ENCODE peak calls at places on chromosomes 1 and 21, in seven cellular contexts. One of them, this sample, is unnamed.

GRCh38 chr1:200674838-200675587 is 5.3 kb upstream of the DDX59 start:
- DNase-seq in choroid plexus epithelial cell: no peak
- DNase-seq in AG09309: no peak
- DNase-seq in neural crest cell: no peak
- DNase-seq in right lobe of liver: no peak
- DNase-seq in Calu3: no peak
- DNase-seq in endodermal cell: no peak
- DNase-seq in this sample: no peak

GRCh38 chr1:67144696-67145095 is 9.9 kb upstream of the C1orf141 start:
- DNase-seq in Calu3: no peak
- DNase-seq in neural crest cell: no peak
- DNase-seq in endodermal cell: no peak
- DNase-seq in AG09309: no peak
- DNase-seq in right lobe of liver: no peak
- DNase-seq in choroid plexus epithelial cell: peak; percentile 39
- DNase-seq in this sample: no peak

GRCh38 chr1:1678581-1679380 is 13.8 kb downstream of the SLC35E2B start:
- DNase-seq in right lobe of liver: peak; percentile 89
- DNase-seq in endodermal cell: peak; percentile 78
- DNase-seq in neural crest cell: no peak
- DNase-seq in Calu3: peak; percentile 12
- DNase-seq in AG09309: no peak
- DNase-seq in choroid plexus epithelial cell: no peak
- DNase-seq in this sample: peak; percentile 49

GRCh38 chr1:40895601-40896000 is 33.4 kb upstream of the CITED4 start:
- DNase-seq in AG09309: no peak
- DNase-seq in choroid plexus epithelial cell: no peak
- DNase-seq in neural crest cell: no peak
- DNase-seq in Calu3: no peak
- DNase-seq in endodermal cell: no peak
- DNase-seq in right lobe of liver: no peak
- DNase-seq in this sample: no peak

GRCh38 chr1:56223962-56224361 is 355.4 kb downstream of the PLPP3 start:
- DNase-seq in choroid plexus epithelial cell: no peak
- DNase-seq in right lobe of liver: no peak
- DNase-seq in endodermal cell: no peak
- DNase-seq in Calu3: no peak
- DNase-seq in neural crest cell: no peak
- DNase-seq in AG09309: no peak
- DNase-seq in this sample: no peak

GRCh38 chr1:197063212-197063611 is 3.8 kb downstream of the F13B start:
- DNase-seq in endodermal cell: no peak
- DNase-seq in neural crest cell: no peak
- DNase-seq in Calu3: no peak
- DNase-seq in right lobe of liver: no peak
- DNase-seq in choroid plexus epithelial cell: no peak
- DNase-seq in AG09309: no peak
- DNase-seq in this sample: no peak

GRCh38 chr1:154860154-154860870 is 9.8 kb downstream of the KCNN3 start:
- DNase-seq in neural crest cell: no peak
- DNase-seq in endodermal cell: no peak
- DNase-seq in right lobe of liver: no peak
- DNase-seq in choroid plexus epithelial cell: peak; percentile 35
- DNase-seq in AG09309: no peak
- DNase-seq in Calu3: no peak
- DNase-seq in this sample: no peak

GRCh38 chr1:86410879-86411278 is 13.1 kb upstream of the CLCA2 start:
- DNase-seq in right lobe of liver: no peak
- DNase-seq in AG09309: no peak
- DNase-seq in Calu3: no peak
- DNase-seq in choroid plexus epithelial cell: no peak
- DNase-seq in endodermal cell: no peak
- DNase-seq in neural crest cell: no peak
- DNase-seq in this sample: no peak

GRCh38 chr21:36701912-36702621 is 3.2 kb downstream of the SIM2 start:
- DNase-seq in AG09309: no peak
- DNase-seq in choroid plexus epithelial cell: no peak
- DNase-seq in endodermal cell: peak; percentile 67
- DNase-seq in Calu3: no peak
- DNase-seq in right lobe of liver: no peak
- DNase-seq in neural crest cell: no peak
- DNase-seq in this sample: no peak

GRCh38 chr1:78437941-78438340 is 52.8 kb upstream of the PTGFR start:
- DNase-seq in Calu3: no peak
- DNase-seq in AG09309: no peak
- DNase-seq in right lobe of liver: no peak
- DNase-seq in endodermal cell: no peak
- DNase-seq in choroid plexus epithelial cell: peak; percentile 12
- DNase-seq in neural crest cell: no peak
- DNase-seq in this sample: no peak

GRCh38 chr1:159919236-159919865 is 6.0 kb downstream of the TAGLN2 start:
- DNase-seq in AG09309: no peak
- DNase-seq in neural crest cell: no peak
- DNase-seq in choroid plexus epithelial cell: no peak
- DNase-seq in endodermal cell: no peak
- DNase-seq in Calu3: no peak
- DNase-seq in right lobe of liver: no peak
- DNase-seq in this sample: no peak

GRCh38 chr1:21289700-21290545 is at the start of gene ECE1:
- DNase-seq in right lobe of liver: peak; percentile 73
- DNase-seq in neural crest cell: peak; percentile 28
- DNase-seq in endodermal cell: peak; percentile 90
- DNase-seq in AG09309: no peak
- DNase-seq in Calu3: peak; percentile 50
- DNase-seq in choroid plexus epithelial cell: no peak
- DNase-seq in this sample: peak; percentile 70

DNA sequence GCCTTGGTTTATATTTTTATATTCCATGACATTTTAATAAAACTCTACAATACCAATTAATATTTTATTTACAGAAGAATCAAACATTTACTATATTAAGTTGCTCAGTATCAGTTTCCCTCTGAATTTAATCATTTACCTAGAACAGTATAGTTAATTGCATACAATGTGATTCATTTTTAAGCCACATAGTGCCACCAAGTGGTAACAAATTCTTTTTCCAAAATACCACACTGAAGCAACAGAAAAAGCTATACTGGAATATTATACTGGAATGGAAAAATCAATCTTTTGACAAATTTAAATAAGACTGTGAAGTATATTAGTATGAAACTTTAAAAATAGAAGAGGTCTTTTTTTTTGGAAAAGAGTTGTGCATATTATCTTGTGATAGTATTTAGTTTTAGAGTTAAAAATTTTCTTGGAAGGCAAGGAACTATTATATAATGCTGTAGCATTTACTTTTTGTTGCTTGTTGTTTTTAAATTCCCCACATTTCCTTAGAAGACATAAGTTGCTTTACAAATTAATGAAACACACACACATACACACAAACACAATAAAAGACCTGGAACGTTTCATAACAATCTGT is 57.3 kb downstream of the ZNF644 start:
- DNase-seq in Calu3: no peak
- DNase-seq in endodermal cell: no peak
- DNase-seq in AG09309: no peak
- DNase-seq in neural crest cell: no peak
- DNase-seq in right lobe of liver: no peak
- DNase-seq in choroid plexus epithelial cell: peak; percentile 47
- DNase-seq in this sample: no peak
- TF ChIP-seq CTCF in Calu3: peak; percentile 26
- TF ChIP-seq CTCF in endodermal cell: peak; percentile 79
- TF ChIP-seq CTCF in AG09309: peak; percentile 13
- TF ChIP-seq CTCF in neural crest cell: peak; percentile 71
- TF ChIP-seq CTCF in right lobe of liver: peak; percentile 53
- TF ChIP-seq CTCF in choroid plexus epithelial cell: peak; percentile 46
- TF ChIP-seq CTCF in this sample: no peak

GRCh38 chr21:26966360-26966977 is 419 bp downstream of the ADAMTS5 start:
- DNase-seq in choroid plexus epithelial cell: peak; percentile 42
- DNase-seq in AG09309: no peak
- DNase-seq in neural crest cell: no peak
- DNase-seq in Calu3: no peak
- DNase-seq in endodermal cell: no peak
- DNase-seq in right lobe of liver: no peak
- DNase-seq in this sample: no peak

GRCh38 chr21:26966978-26967913 is at the start of gene ADAMTS5:
- DNase-seq in AG09309: peak; percentile 43
- DNase-seq in right lobe of liver: peak; percentile 50
- DNase-seq in Calu3: no peak
- DNase-seq in choroid plexus epithelial cell: peak; percentile 63
- DNase-seq in neural crest cell: peak; percentile 37
- DNase-seq in endodermal cell: peak; percentile 84
- DNase-seq in this sample: no peak

GRCh38 chr21:26965091-26965566 is 1.8 kb downstream of the ADAMTS5 start:
- DNase-seq in choroid plexus epithelial cell: no peak
- DNase-seq in right lobe of liver: no peak
- DNase-seq in endodermal cell: no peak
- DNase-seq in Calu3: no peak
- DNase-seq in neural crest cell: no peak
- DNase-seq in AG09309: no peak
- DNase-seq in this sample: no peak

GRCh38 chr21:26964379-26964778 is 2.5 kb downstream of the ADAMTS5 start:
- DNase-seq in AG09309: no peak
- DNase-seq in neural crest cell: no peak
- DNase-seq in endodermal cell: peak; percentile 88
- DNase-seq in Calu3: no peak
- DNase-seq in right lobe of liver: no peak
- DNase-seq in choroid plexus epithelial cell: no peak
- DNase-seq in this sample: no peak

DNA sequence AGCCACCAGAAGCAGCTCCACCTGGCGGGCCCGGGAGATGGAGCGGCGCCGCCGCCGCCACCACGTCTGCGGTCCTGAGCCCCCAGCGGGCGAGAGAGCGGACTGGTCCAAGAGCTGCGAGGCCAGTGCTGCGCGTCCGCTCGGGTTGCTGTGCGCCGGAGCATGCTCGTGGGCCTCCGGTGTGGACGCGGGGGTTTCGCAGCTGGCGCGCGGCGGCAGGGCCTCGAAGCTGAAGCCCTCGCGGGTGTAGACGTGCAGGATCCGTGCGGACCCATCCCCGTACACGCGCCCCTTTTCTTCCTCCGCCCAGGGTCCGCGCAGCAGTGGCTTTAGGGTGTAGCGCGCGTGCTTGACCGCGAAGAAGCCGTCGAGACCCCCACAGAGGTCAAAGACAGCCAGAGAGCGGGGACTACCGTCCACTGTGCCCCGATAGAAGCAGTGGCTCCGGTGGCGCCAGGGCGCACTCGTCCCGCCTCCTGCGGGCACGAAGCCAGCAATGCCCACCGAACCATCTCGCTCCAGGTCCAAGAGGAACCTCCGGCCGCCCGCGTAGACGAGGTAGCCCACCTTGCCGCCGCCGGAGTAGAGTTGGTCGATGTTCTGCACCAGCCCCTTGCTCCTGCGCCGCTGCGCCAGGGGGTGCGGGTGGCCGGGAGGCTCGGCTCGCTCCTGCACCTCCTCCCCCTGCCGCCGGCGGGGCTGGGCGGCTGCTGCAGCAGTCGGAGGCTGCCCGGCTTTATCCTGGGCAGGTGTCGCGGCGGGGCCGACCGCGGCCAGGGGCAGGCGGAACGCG is 1.1 kb downstream of the ADAMTS5 start:
- DNase-seq in endodermal cell: peak; percentile 95
- DNase-seq in AG09309: no peak
- DNase-seq in right lobe of liver: peak; percentile 56
- DNase-seq in neural crest cell: peak; percentile 50
- DNase-seq in Calu3: no peak
- DNase-seq in choroid plexus epithelial cell: peak; percentile 34
- DNase-seq in this sample: no peak
- TF ChIP-seq CTCF in endodermal cell: peak; percentile 82
- TF ChIP-seq CTCF in AG09309: peak; percentile 47
- TF ChIP-seq CTCF in right lobe of liver: peak; percentile 26
- TF ChIP-seq CTCF in neural crest cell: peak; percentile 52
- TF ChIP-seq CTCF in Calu3: no peak
- TF ChIP-seq CTCF in choroid plexus epithelial cell: peak; percentile 45
- TF ChIP-seq CTCF in this sample: no peak

GRCh38 chr1:165697881-165698842 is at the start of gene ALDH9A1:
- DNase-seq in right lobe of liver: peak; percentile 91
- DNase-seq in neural crest cell: peak; percentile 79
- DNase-seq in choroid plexus epithelial cell: peak; percentile 76
- DNase-seq in Calu3: peak; percentile 93
- DNase-seq in endodermal cell: peak; percentile 97
- DNase-seq in AG09309: no peak
- DNase-seq in this sample: peak; percentile 94
- TF ChIP-seq CTCF in right lobe of liver: peak; percentile 42
- TF ChIP-seq CTCF in neural crest cell: peak; percentile 58
- TF ChIP-seq CTCF in choroid plexus epithelial cell: peak; percentile 50
- TF ChIP-seq CTCF in Calu3: peak; percentile 55
- TF ChIP-seq CTCF in endodermal cell: peak; percentile 74
- TF ChIP-seq CTCF in AG09309: peak; percentile 36
- TF ChIP-seq CTCF in this sample: peak; percentile 49

DNA sequence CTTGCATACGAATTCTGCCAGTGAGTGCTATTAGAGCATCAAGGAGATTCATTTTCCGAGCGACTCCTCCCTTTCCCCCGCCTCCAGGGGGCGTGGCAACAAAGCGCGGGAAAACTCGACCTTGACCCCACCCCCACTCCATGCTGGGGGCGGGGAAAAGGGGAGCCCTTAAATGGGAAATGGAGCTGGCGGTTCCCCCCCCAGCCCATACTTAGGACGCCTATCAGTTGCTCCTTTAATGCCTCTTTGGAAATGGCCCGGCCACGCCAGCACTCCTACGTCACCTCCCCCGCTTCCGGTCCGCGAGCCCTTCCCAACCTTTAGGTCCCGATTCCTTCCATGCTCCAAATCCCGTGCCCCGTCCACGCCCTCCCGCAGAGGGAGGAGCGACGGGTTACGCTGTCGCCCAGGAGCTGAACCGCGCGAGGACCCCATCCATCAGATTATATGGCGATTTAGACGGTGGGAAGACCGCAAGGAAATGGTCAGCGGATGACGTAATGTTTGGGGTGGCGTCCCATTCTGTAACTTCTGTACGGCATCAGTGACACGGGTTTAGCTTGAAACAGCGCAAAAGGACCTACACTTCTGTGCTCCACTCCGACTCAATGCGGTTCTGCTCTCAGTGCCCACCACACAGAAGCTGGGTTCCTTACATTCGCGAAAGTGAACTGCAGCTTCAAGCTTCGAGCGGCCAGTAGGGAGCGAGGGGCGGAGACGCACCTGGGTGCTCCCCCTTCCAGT is 702 bp upstream of the ZNF687 start:
- DNase-seq in Calu3: peak; percentile 98
- DNase-seq in choroid plexus epithelial cell: peak; percentile 99
- DNase-seq in endodermal cell: peak; percentile 98
- DNase-seq in AG09309: peak; percentile 91
- DNase-seq in neural crest cell: peak; percentile 97
- DNase-seq in right lobe of liver: peak; percentile 94
- DNase-seq in this sample: peak; percentile 100
- TF ChIP-seq CTCF in Calu3: no peak
- TF ChIP-seq CTCF in choroid plexus epithelial cell: peak; percentile 16
- TF ChIP-seq CTCF in endodermal cell: peak; percentile 27
- TF ChIP-seq CTCF in AG09309: no peak
- TF ChIP-seq CTCF in neural crest cell: peak; percentile 30
- TF ChIP-seq CTCF in right lobe of liver: peak; percentile 36
- TF ChIP-seq CTCF in this sample: peak; percentile 39

GRCh38 chr1:242129103-242129502 is 130.2 kb upstream of the MAP1LC3C start:
- DNase-seq in right lobe of liver: no peak
- DNase-seq in endodermal cell: no peak
- DNase-seq in choroid plexus epithelial cell: no peak
- DNase-seq in AG09309: no peak
- DNase-seq in neural crest cell: no peak
- DNase-seq in Calu3: no peak
- DNase-seq in this sample: no peak
- TF ChIP-seq CTCF in right lobe of liver: no peak
- TF ChIP-seq CTCF in endodermal cell: peak; percentile 75
- TF ChIP-seq CTCF in choroid plexus epithelial cell: no peak
- TF ChIP-seq CTCF in AG09309: no peak
- TF ChIP-seq CTCF in neural crest cell: peak; percentile 55
- TF ChIP-seq CTCF in Calu3: no peak
- TF ChIP-seq CTCF in this sample: peak; percentile 52

This sample was measured in WERI-Rb-1.